ENCODE peak calls at places on chromosome X, in six cellular contexts. C is fibroblast of lung, W is uterus, H is ascending aorta, R is SK-N-SH, N is tibial nerve. T is an unnamed sample.

GRCh38 chrX:9940397-9940796 is 26.8 kb upstream of the CLDN34 start:
- DNase-seq in R (no peak), N (no peak), H (no peak), W (no peak), C (peak; percentile 60), T (no peak)

GRCh38 chrX:63930140-63930539 is 145.1 kb upstream of the ARHGEF9 start:
- DNase-seq in R (peak; percentile 2), C (no peak), W (no peak), N (no peak), H (no peak), T (no peak)

GRCh38 chrX:130083107-130083490 is 27.2 kb downstream of the ELF4 start:
- DNase-seq in R (no peak), W (no peak), H (no peak), N (no peak), C (no peak), T (no peak)

GRCh38 chrX:72060196-72060974 is 71.3 kb downstream of the RTL5 start:
- DNase-seq in C (no peak), N (no peak), R (peak; percentile 68), W (no peak), H (peak; percentile 75), T (no peak)

GRCh38 chrX:139932077-139932900 is 564 bp downstream of the ATP11C start:
- DNase-seq in C (peak; percentile 30), H (peak; percentile 72), R (peak; percentile 79), W (peak; percentile 44), N (peak; percentile 20), T (no peak)

GRCh38 chrX:82219129-82219528 is 1017.2 kb downstream of the SH3BGRL start:
- DNase-seq in N (no peak), H (no peak), W (no peak), C (no peak), R (no peak), T (no peak)

GRCh38 chrX:37717708-37718107 is 32.1 kb downstream of the XK start:
- DNase-seq in N (no peak), C (no peak), W (no peak), H (no peak), R (no peak), T (no peak)

GRCh38 chrX:46015653-46016052 is 529.6 kb downstream of the ZNF674 start:
- DNase-seq in C (no peak), N (no peak), W (no peak), R (no peak), H (no peak), T (no peak)

GRCh38 chrX:37765507-37765906 is 14.4 kb upstream of the CYBB start:
- DNase-seq in R (no peak), W (no peak), H (no peak), N (no peak), C (no peak), T (no peak)

GRCh38 chrX:37662181-37662580 is 23.4 kb upstream of the XK start:
- DNase-seq in R (no peak), C (no peak), N (no peak), W (no peak), H (no peak), T (no peak)

GRCh38 chrX:134548844-134549205 is 88.9 kb downstream of the HPRT1 start:
- DNase-seq in R (peak; percentile 39), W (no peak), C (no peak), H (no peak), N (no peak), T (no peak)

GRCh38 chrX:75061701-75062100 is 94.4 kb downstream of the ABCB7 start:
- DNase-seq in R (no peak), C (no peak), N (no peak), W (no peak), H (no peak), T (no peak)

GRCh38 chrX:38458071-38458470 is 103.3 kb upstream of the TSPAN7 start:
- DNase-seq in H (no peak), C (no peak), W (no peak), R (no peak), N (no peak), T (no peak)

GRCh38 chrX:39928704-39929439 is 168.9 kb downstream of the BCOR start:
- DNase-seq in W (no peak), C (no peak), N (no peak), H (no peak), R (no peak), T (no peak)

GRCh38 chrX:15855562-15856256 is 1.1 kb upstream of the AP1S2 start:
- DNase-seq in W (no peak), R (no peak), C (no peak), N (no peak), H (no peak), T (no peak)

GRCh38 chrX:116607766-116608165 is 145.0 kb upstream of the CT83 start:
- DNase-seq in R (no peak), C (no peak), H (no peak), N (no peak), W (no peak), T (no peak)

GRCh38 chrX:70826715-70827114 is 81.8 kb downstream of the TEX11 start:
- DNase-seq in C (no peak), R (no peak), W (no peak), H (no peak), N (no peak), T (no peak)

GRCh38 chrX:57232658-57233360 is 53.7 kb upstream of the FAAH2 start:
- DNase-seq in C (no peak), N (no peak), R (no peak), H (no peak), W (no peak), T (no peak)

GRCh38 chrX:1464282-1465131 is 11.8 kb upstream of the ASMTL start:
- DNase-seq in W (no peak), C (no peak), R (no peak), N (no peak), H (peak; percentile 51), T (no peak)

GRCh38 chrX:32530802-32531403 is 680.4 kb downstream of the DMD start:
- DNase-seq in N (peak; percentile 46), R (no peak), W (no peak), H (no peak), C (peak; percentile 69), T (peak; percentile 2)

GRCh38 chrX:17629011-17629410 is 108.3 kb upstream of the SCML1 start:
- DNase-seq in C (no peak), W (no peak), N (no peak), H (no peak), R (no peak), T (no peak)

GRCh38 chrX:1591102-1591862 is at the start of gene AKAP17A:
- DNase-seq in H (peak; percentile 97), N (peak; percentile 94), C (peak; percentile 92), R (peak; percentile 98), W (peak; percentile 97), T (peak; percentile 85)

GRCh38 chrX:8067754-8068469 is 103.2 kb downstream of the VCX2 start:
- DNase-seq in W (no peak), C (peak; percentile 87), H (no peak), R (no peak), N (no peak), T (no peak)

DNA sequence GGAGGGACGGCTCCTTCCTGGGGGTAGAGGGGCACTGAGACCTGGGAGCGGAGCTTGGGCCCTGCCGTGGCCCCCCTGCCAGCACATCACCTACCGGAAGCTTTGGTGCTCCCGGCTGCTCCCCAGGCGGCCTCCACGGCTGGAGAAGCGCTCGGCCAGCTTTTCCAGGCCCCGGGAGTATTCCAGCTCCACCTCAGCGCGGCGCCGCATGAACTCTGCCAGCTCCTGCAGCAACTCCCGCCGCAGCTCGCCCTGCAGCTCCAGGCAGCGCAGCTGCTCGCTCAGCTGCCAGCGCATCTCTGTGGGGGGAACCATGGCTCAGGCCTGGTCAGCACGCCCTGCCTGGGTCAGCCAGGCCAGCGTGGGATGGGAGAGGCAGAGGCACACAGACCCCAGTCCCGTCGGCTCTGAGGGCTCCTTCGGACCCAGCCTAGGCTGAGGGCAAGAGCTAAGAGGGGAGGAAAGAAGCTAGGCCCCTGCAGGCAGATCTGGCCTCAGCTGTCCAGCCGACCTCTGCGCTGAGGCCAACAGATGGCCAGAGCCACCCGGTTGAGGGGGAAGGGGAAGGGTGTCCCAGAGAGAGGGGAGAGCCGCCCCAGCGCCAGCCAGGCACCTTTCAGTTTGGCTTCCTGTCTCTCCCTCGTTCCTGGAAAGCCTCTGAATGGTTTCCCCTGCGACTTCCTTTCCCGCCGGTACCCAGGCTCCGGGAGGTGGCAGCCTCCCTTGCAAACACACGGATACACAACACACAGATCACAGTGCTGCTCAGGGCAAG is 4.4 kb downstream of the ARHGAP4 start:
- DNase-seq in W (peak; percentile 48), N (no peak), R (peak; percentile 78), C (no peak), H (no peak), T (no peak)
- H3K4me3 ChIP-seq in W (peak overlapping the region; percentile 7), N (no peak overlapping the region), R (no peak overlapping the region), C (no peak overlapping the region), H (no peak overlapping the region), T (no peak overlapping the region)

DNA sequence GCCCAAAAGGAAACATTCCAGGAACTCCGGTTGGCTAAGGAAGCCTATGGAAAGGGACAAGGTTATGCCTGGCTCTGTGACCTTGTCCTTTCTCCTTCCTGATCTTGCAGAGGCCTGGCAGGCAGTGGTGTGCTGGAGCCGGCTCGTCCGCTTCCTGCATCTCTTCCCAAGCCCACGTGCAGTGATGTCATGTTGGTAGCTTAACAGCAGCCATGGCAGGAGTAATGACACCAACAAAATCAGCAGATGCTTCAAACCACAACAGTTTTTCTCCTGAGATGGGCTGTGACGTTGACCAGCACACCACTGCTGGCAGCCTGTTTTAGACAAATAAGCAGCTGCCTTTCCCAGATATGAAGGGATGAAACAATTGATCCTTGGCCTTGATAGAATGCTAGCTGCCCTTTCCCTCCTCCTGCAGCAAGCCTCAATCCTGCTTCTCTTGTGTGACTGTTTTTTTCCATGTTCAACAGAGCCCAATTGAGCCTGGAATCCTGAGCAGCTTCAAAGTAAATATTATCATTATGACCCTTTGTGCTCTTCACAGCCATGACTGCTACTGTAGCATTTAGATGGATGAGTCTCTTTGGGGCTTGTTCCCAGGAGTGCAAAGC is 23.4 kb downstream of the SEPTIN6 start:
- DNase-seq in N (no peak), W (peak; percentile 30), R (peak; percentile 60), H (no peak), C (peak; percentile 10), T (no peak)
- H3K27ac ChIP-seq in N (no peak overlapping the region), W (no peak overlapping the region), R (peak overlapping the region; percentile 81), H (no peak overlapping the region), C (no peak overlapping the region), T (no peak overlapping the region)

GRCh38 chrX:120560842-120561633 is at the start of gene CUL4B:
- DNase-seq in W (peak; percentile 90), R (peak; percentile 88), H (peak; percentile 97), N (peak; percentile 91), C (peak; percentile 96), T (peak; percentile 54)
- H3K27me3 ChIP-seq in W (no peaks in the 10 kb centered on the region), R (no peaks in the 10 kb centered on the region), H (no peaks in the 10 kb centered on the region), N (no peaks in the 10 kb centered on the region), C (no peaks in the 10 kb centered on the region), T (no peaks in the 10 kb centered on the region)

GRCh38 chrX:132489256-132490085 is 633 bp upstream of the MBNL3 start:
- DNase-seq in C (peak; percentile 62), R (peak; percentile 69), H (peak; percentile 69), N (peak; percentile 13), W (peak; percentile 59), T (no peak)
- H3K4me3 ChIP-seq in C (peak overlapping the region; percentile 69), R (peak overlapping the region; percentile 51), H (peak overlapping the region; percentile 63), N (peak overlapping the region; percentile 82), W (peak overlapping the region; percentile 49), T (peak overlapping the region; percentile 48)

DNA sequence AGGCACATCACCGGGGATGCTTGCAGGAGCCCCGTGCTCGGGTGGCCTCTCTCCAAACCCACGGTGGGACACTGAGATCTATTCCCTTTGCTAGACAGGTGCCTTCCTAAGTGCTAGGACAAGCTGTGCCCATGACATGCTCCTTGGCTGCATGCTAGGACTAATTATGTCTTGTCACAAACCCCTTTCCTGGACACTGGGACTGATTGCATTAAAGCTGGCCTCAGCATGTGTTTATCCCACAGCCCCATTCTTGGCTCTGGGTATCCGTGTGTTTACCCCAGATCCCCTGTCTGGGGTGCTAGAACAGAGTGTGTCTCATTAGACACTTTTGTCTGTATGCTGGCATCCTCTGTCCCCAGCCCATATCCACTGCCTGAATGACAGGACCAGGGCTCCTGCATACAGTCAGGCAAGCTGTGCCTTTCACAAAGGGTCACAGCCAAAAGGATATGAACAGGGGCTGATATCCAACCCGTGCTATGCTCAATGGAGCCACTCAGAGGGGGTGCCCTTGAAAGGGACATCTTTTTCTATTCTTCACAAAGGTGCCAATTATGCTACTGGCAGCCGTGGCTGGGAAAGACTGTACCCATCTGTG is 9.2 kb upstream of the IQSEC2 start:
- DNase-seq in R (no peak), N (no peak), H (peak; percentile 30), W (no peak), C (no peak), T (no peak)
- H3K27ac ChIP-seq in R (no peak overlapping the region), N (no peak overlapping the region), H (no peak overlapping the region), W (no peak overlapping the region), C (no peak overlapping the region), T (no peak overlapping the region)